ENCODE peak calls at places on chromosomes 16 and 17, in ten cellular contexts. Y is uterus; H is NCI-H2171 treated with DMSO at 0.1 percent for 48 hours; J is stimulated activated CD8-positive, alpha-beta memory T cell treated with anti-CD3 and anti-CD28 coated beads, Interleukin-7, amount 100 ng/mL, for 24 hours; N is AG04450; P is iPS DF 6.9; I is activated naive CD8-positive, alpha-beta T cell treated with anti-CD3 and anti-CD28 coated beads, Interleukin-2, amount 50 U/mL, for 24 hours; F is RCC 7860; M is GM19239; W is HS-27A. Z is an unnamed sample.

GRCh38 chr17:81176656-81177055 is 10.6 kb upstream of the AATK start:
- DNase-seq in Y (no peak), H (no peak), J (no peak), N (no peak), P (no peak), I (no peak), F (no peak), M (no peak), W (no peak), Z (no peak)

GRCh38 chr17:48594412-48595106 is 980 bp upstream of the HOXB5 start:
- DNase-seq in Y (no peak), H (no peak), J (no peak), N (no peak), P (no peak), I (no peak), F (no peak), M (no peak), W (no peak), Z (no peak)

GRCh38 chr16:30394603-30395154 is 541 bp upstream of the ZNF48 start:
- DNase-seq in Y (no peak), H (no peak), J (no peak), N (no peak), P (no peak), I (no peak), F (no peak), M (no peak), W (no peak), Z (no peak)

GRCh38 chr16:58201163-58201562 is 3.3 kb upstream of the CSNK2A2 start:
- DNase-seq in Y (no peak), H (no peak), J (no peak), N (no peak), P (no peak), I (no peak), F (no peak), M (no peak), W (no peak), Z (no peak)

GRCh38 chr17:147796-148740 is 10.7 kb downstream of the SCGB1C2 start:
- DNase-seq in Y (peak; percentile 8), H (no peak), J (no peak), N (no peak), P (no peak), I (no peak), F (no peak), M (no peak), W (no peak), Z (no peak)

GRCh38 chr17:15261818-15262290 is 3.3 kb downstream of the PMP22 start:
- DNase-seq in Y (no peak), H (no peak), J (no peak), N (no peak), P (no peak), I (no peak), F (no peak), M (no peak), W (peak; percentile 51), Z (peak; percentile 29)

GRCh38 chr17:46795379-46795952 is 23.0 kb downstream of the WNT3 start:
- DNase-seq in Y (no peak), H (no peak), J (no peak), N (no peak), P (no peak), I (no peak), F (peak; percentile 62), M (no peak), W (no peak), Z (no peak)

GRCh38 chr17:7523033-7523432 is 25.8 kb upstream of the TNFSF12 start:
- DNase-seq in Y (no peak), H (no peak), J (no peak), N (no peak), P (peak; percentile 45), I (peak; percentile 61), F (no peak), M (no peak), W (no peak), Z (no peak)

GRCh38 chr17:8628609-8629169 is 1.8 kb downstream of the MYH10 start:
- DNase-seq in Y (no peak), H (peak; percentile 61), J (no peak), N (no peak), P (no peak), I (no peak), F (no peak), M (no peak), W (no peak), Z (no peak)